ENCODE peak calls at places on chromosomes 3 and 15, in ten cellular contexts. P is mammary epithelial cell, W is MM.1S, Y is spleen, C is H9, D is PC-3, E is tibial artery, X is keratinocyte, Q is psoas muscle, A is ovary. K is an unnamed sample. For H3K4me1, the result is how much of the 10 kb centered on the place peaks cover.

GRCh38 chr15:84387086-84387485 is 151.5 kb downstream of the GOLGA6L4 start:
- DNase-seq in P (no peak), D (no peak), W (no peak), C (peak), E (no peak), A (peak), Q (peak), Y (peak), X (no peak), K (no peak)

GRCh38 chr3:30222436-30222835 is 384.0 kb upstream of the TGFBR2 start:
- DNase-seq in Q (no peak), D (no peak), X (no peak), C (no peak), Y (no peak), E (no peak), A (no peak), P (no peak), W (no peak), K (no peak)

GRCh38 chr3:13057641-13058040 is 15.6 kb downstream of the IQSEC1 start:
- DNase-seq in X (no peak), D (no peak), W (no peak), Q (no peak), Y (no peak), P (no peak), C (no peak), E (no peak), A (no peak), K (no peak)

GRCh38 chr3:14804835-14805780 is 13.7 kb upstream of the FGD5 start:
- DNase-seq in X (no peak), E (no peak), A (no peak), P (peak), Q (no peak), W (no peak), C (no peak), D (peak), Y (peak), K (no peak)

GRCh38 chr15:52080031-52080430 is 32.5 kb downstream of the BCL2L10 start:
- DNase-seq in Q (no peak), C (no peak), W (no peak), P (peak), E (no peak), Y (no peak), X (no peak), D (peak), A (no peak), K (no peak)

GRCh38 chr3:52306978-52307377 is 9.1 kb upstream of the DNAH1 start:
- DNase-seq in X (no peak), E (no peak), Y (no peak), Q (no peak), W (no peak), A (no peak), C (no peak), P (no peak), D (no peak), K (no peak)

GRCh38 chr3:109028753-109029152 is 75.1 kb upstream of the GUCA1C start:
- DNase-seq in P (no peak), X (no peak), C (no peak), Q (no peak), Y (no peak), W (no peak), D (no peak), E (no peak), A (no peak), K (no peak)

GRCh38 chr15:41934843-41935242 is 37.5 kb downstream of the EHD4 start:
- DNase-seq in X (no peak), E (no peak), W (no peak), D (peak), Y (peak), P (peak), A (no peak), C (peak), Q (no peak), K (no peak)

GRCh38 chr15:66896611-66897010 is 168.8 kb upstream of the SMAD3 start:
- DNase-seq in D (no peak), P (no peak), A (no peak), W (no peak), Q (no peak), X (no peak), E (no peak), C (no peak), Y (no peak), K (no peak)

GRCh38 chr15:66895794-66896453 is 169.5 kb upstream of the SMAD3 start:
- DNase-seq in D (no peak), Y (no peak), P (no peak), A (no peak), X (no peak), C (no peak), E (no peak), W (no peak), Q (no peak), K (no peak)

GRCh38 chr15:66898656-66899402 is 166.6 kb upstream of the SMAD3 start:
- DNase-seq in Y (no peak), C (no peak), D (no peak), E (no peak), P (no peak), W (no peak), A (no peak), X (no peak), Q (no peak), K (no peak)

GRCh38 chr15:66897971-66898370 is 167.4 kb upstream of the SMAD3 start:
- DNase-seq in E (no peak), C (no peak), X (no peak), W (no peak), Q (no peak), A (no peak), D (no peak), Y (no peak), P (no peak), K (no peak)

DNA sequence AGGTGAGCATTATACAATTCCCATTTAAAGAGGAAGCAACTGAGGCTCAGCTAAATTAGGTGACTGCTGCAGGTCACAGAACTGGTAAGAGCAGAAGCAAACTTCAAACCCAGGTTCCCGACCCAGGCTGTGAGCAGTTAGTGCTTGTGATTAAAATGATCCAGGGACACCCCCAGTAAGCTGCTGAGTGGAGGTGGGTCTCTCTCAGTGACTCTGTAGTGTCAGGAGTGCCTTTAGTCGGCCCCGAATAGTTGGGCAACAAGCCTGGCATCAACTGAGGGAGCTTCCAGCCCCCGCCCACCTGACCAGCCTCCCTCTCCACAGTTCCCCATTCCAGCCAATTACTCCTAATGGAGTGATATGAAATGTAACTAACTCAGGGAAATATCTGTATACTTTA is 168.0 kb upstream of the SMAD3 start:
- DNase-seq in W (no peak), Y (no peak), C (no peak), D (no peak), Q (no peak), X (no peak), E (no peak), P (no peak), A (no peak), K (no peak)
- H3K4me1 ChIP-seq in W (under half), Y (under half), C (under half), D (under half), Q (under half), X (under half), E (under half), P (under half), A (under half), K (under half)

DNA sequence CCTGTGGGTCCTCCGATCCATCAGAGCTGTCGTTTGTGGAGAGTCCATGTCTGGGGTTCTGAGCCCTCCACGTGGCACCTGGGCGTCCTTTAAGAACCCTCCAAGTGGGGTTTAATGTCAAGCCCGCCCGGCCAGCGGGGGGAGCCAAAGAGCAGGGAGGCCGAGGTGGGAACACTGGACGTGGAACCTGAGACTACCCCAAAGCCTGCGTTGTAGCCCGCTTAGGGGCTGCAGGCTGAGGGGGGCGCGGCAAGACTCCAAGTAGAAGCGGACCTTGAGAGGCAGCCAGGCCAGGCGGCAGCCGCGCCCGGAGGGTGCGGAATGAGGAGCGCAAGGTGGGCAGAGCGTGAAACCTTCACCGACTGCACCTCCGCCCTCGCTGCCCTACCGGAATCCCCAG is 126.2 kb upstream of the ATP10A start:
- DNase-seq in A (no peak), X (no peak), Q (no peak), P (no peak), C (peak), E (no peak), W (no peak), D (no peak), Y (no peak), K (no peak)
- TF ChIP-seq CTCF in A (no peak), X (no peak), Q (no peak), P (no peak), C (peak), E (no peak), W (no peak), D (no peak), Y (no peak), K (no peak)

DNA sequence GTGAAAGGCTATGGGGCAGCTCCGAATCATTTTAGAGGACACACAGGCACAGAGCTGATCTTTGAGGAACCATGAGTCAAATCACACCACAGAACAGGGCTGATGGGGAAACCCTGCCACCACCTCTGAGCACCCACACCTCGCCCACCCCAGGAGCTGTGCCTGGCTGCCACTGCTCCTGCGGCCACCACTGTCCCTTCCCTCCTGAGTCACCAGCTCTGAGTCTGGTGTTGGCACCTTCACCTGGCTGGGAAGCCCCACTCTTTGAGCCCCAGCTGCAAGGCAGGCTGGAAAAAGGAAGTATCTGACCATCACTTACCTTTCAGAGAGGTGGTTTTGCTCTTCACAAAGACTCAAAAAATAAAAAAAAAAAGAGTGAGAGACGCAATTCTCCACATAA is 63.6 kb upstream of the MEF2A start:
- DNase-seq in C (no peak), Q (no peak), A (no peak), P (no peak), W (no peak), X (no peak), D (no peak), Y (no peak), E (no peak), K (no peak)
- H3K4me1 ChIP-seq in C (under half), Q (under half), A (under half), P (under half), W (under half), X (under half), D (under half), Y (under half), E (under half), K (under half)

DNA sequence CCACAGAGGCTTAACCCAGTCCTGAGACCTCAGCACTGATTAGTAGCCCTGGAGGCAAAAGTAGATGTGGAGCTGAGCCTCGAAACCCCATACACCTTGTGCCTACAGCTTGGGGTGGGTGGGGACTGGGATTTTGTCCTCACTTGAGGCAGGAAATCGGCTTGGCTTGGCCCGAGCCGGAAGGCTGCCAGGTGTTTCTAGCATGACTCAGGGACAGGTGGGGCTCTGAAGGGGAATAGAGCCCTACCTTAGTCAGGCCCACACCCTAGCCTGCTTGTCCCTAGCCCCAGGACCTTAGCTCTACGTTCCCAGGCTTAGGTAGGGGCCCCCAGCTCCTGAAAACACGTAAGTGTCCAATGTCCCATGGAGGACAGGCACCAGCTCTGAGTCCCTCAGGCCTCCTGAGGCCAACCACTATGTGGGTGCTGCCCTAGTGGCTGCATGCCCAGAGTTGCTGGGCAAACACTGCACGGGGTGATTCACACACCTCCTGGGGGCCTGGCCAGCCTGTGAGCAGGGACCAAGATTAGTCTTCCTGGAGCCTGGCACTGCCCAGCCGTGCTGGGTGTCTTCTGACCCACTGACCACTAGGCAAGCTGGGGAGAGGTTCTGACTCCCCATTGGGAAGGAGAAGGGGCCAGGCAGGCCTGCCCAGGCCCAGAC is 3.1 kb downstream of the MST1R start:
- DNase-seq in Y (no peak), W (peak), D (peak), P (peak), Q (peak), A (no peak), E (no peak), C (peak), X (peak), K (peak)
- TF ChIP-seq CTCF in Y (no peak), W (no peak), D (no peak), P (no peak), Q (no peak), A (no peak), E (no peak), C (no peak), X (no peak), K (no peak)

DNA sequence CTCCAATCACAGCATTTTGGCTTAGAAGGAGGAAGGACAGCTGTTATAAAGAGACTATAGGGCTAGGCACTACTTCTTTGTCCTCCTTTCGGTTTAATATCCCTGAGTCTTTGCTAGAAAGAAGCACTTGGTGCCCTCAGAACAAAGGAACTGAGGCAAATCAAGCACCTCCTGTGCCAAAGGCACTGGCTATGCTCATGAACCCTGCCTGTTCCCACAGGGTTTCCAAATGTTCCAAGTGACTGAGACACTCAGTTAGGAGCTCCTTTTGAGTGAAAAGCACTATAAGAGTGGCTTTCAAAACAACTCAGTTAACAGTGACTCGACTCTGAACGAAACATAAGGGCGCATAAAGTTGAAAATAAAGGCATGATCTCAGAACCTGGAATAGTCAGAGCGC is 25.0 kb downstream of the TBC1D2B start:
- DNase-seq in A (no peak), P (no peak), E (no peak), Q (no peak), D (no peak), W (no peak), C (no peak), Y (no peak), X (no peak), K (no peak)
- H3K4me1 ChIP-seq in A (under half), P (under half), E (under half), Q (half or more), D (under half), W (half or more), C (under half), Y (half or more), X (under half), K (half or more)

GRCh38 chr3:99683465-99683864 is 45.1 kb downstream of the COL8A1 start:
- DNase-seq in A (no peak), Q (no peak), Y (no peak), P (no peak), X (no peak), E (no peak), D (no peak), C (no peak), W (no peak), K (no peak)
- TF ChIP-seq CTCF in A (no peak), Q (no peak), Y (no peak), P (no peak), X (no peak), E (no peak), D (no peak), C (no peak), W (no peak), K (no peak)

GRCh38 chr15:66620744-66621344 is 55.0 kb upstream of the LCTL start:
- DNase-seq in A (no peak), D (no peak), Y (no peak), E (no peak), Q (no peak), X (no peak), C (no peak), P (no peak), W (no peak), K (no peak)
- H3K4me1 ChIP-seq in A (under half), D (under half), Y (under half), E (half or more), Q (under half), X (under half), C (under half), P (under half), W (under half), K (under half)

GRCh38 chr3:28726840-28727239 is 378.2 kb upstream of the AZI2 start:
- DNase-seq in D (peak), E (peak), Y (no peak), X (no peak), A (no peak), Q (peak), C (peak), W (peak), P (peak), K (peak)
- TF ChIP-seq CTCF in D (peak), E (peak), Y (no peak), X (peak), A (no peak), Q (peak), C (peak), W (peak), P (peak), K (peak)